ENCODE peak calls at places on chromosomes 4 and X, in eight cellular contexts. V, U, Z, F, P, L, I and N are unnamed samples.

GRCh38 chr4:183635333-183635732 is 23.7 kb downstream of the RWDD4 start:
- DNase-seq in V (no peak), U (no peak), Z (no peak), F (peak), P (no peak), L (no peak), I (no peak), N (no peak)

GRCh38 chr4:6925357-6925836 is 15.8 kb downstream of the TBC1D14 start:
- DNase-seq in V (no peak), U (no peak), Z (no peak), F (no peak), P (no peak), L (no peak), I (no peak), N (no peak)

GRCh38 chr4:156378053-156378665 is 424.5 kb upstream of the CTSO start:
- DNase-seq in V (no peak), U (no peak), Z (no peak), F (peak), P (peak), L (no peak), I (peak), N (no peak)

GRCh38 chr4:1855334-1856070 is 454 bp downstream of the LETM1 start:
- DNase-seq in V (no peak), U (peak), Z (no peak), F (peak), P (peak), L (peak), I (no peak), N (peak)

GRCh38 chr4:86595426-86595805 is 1.3 kb downstream of the PTPN13 start:
- DNase-seq in V (no peak), U (no peak), Z (peak), F (no peak), P (no peak), L (no peak), I (no peak), N (no peak)

GRCh38 chr4:8308144-8308543 is 38.6 kb downstream of the HTRA3 start:
- DNase-seq in V (no peak), U (no peak), Z (no peak), F (no peak), P (no peak), L (no peak), I (no peak), N (no peak)

GRCh38 chrX:19791562-19791961 is 95.8 kb downstream of the SH3KBP1 start:
- DNase-seq in V (no peak), U (no peak), Z (peak), F (no peak), P (no peak), L (no peak), I (peak), N (no peak)

GRCh38 chrX:17081969-17082368 is 135.5 kb downstream of the REPS2 start:
- DNase-seq in V (no peak), U (no peak), Z (no peak), F (no peak), P (no peak), L (no peak), I (no peak), N (no peak)

GRCh38 chr4:82201303-82201702 is 172.5 kb downstream of the HNRNPD start:
- DNase-seq in V (no peak), U (no peak), Z (no peak), F (no peak), P (no peak), L (no peak), I (peak), N (no peak)

GRCh38 chr4:121455285-121455684 is 74.5 kb upstream of the QRFPR start:
- DNase-seq in V (no peak), U (no peak), Z (no peak), F (no peak), P (no peak), L (no peak), I (no peak), N (no peak)

GRCh38 chr4:142452132-142452855 is 393.8 kb downstream of the INPP4B start:
- DNase-seq in V (no peak), U (no peak), Z (peak), F (no peak), P (no peak), L (no peak), I (no peak), N (no peak)

GRCh38 chrX:84336646-84337045 is 148.6 kb upstream of the RPS6KA6 start:
- DNase-seq in V (no peak), U (no peak), Z (no peak), F (no peak), P (no peak), L (no peak), I (no peak), N (no peak)

GRCh38 chr4:36420111-36420679 is 138.8 kb downstream of the DTHD1 start:
- DNase-seq in V (no peak), U (no peak), Z (no peak), F (no peak), P (no peak), L (no peak), I (no peak), N (no peak)
- TF ChIP-seq CTCF in V (no peak), U (no peak), Z (no peak), F (no peak), P (no peak), L (no peak), I (no peak), N (no peak)

GRCh38 chr4:40838742-40839141 is 89.0 kb downstream of the NSUN7 start:
- DNase-seq in V (no peak), U (no peak), Z (no peak), F (no peak), P (no peak), L (no peak), I (no peak), N (no peak)
- TF ChIP-seq CTCF in V (peak), U (peak), Z (no peak), F (no peak), P (no peak), L (no peak), I (peak), N (no peak)

GRCh38 chr4:72987741-72988729 is 81.5 kb downstream of the COX18 start:
- DNase-seq in V (no peak), U (no peak), Z (no peak), F (no peak), P (no peak), L (no peak), I (peak), N (no peak)
- TF ChIP-seq CTCF in V (no peak), U (no peak), Z (peak), F (no peak), P (no peak), L (no peak), I (peak), N (no peak)

GRCh38 chrX:145549476-145549875 is 268.2 kb upstream of the SLITRK2 start:
- DNase-seq in V (no peak), U (no peak), Z (no peak), F (no peak), P (no peak), L (no peak), I (no peak), N (no peak)

GRCh38 chrX:145552643-145553042 is 265.0 kb upstream of the SLITRK2 start:
- DNase-seq in V (no peak), U (no peak), Z (no peak), F (no peak), P (no peak), L (no peak), I (peak), N (no peak)
- TF ChIP-seq CTCF in V (no peak), U (peak), Z (no peak), F (no peak), P (no peak), L (no peak), I (no peak), N (no peak)

DNA sequence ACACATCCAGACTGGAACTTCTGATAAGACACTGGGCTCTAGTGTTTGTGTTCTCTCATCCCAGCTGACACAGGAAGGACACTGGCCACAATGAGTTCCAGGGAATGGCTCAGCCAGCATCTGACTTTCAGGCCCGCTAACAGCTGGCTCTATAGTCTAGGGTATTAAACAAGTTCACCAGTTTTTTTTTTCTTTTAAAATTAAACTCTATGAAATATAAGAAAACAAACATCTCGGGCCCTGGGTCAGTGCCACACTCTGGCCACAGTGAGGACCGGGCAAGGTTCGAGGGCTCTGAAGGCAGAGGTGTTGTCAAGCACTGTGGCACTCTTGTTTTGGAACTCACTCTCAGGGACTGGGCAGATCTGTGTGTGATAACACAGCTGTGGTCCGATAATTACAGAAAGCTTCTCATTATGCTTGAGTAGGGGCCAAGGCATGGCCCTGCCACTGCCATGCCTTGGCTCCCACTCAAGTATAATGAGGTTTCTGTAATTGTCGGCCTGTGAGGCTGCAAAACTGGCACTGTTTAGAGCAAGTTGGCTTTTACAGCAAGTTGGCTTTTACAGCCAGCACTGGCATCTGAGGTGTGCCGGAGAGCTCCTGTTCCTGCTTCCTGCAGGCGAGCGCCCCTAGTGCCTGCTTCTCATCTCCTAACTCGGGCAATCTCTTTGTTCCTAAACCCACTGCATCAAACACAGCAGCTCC is 62.8 kb downstream of the PPP1R2C start:
- DNase-seq in V (peak), U (peak), Z (no peak), F (peak), P (peak), L (no peak), I (peak), N (no peak)
- TF ChIP-seq CTCF in V (peak), U (peak), Z (no peak), F (peak), P (peak), L (no peak), I (peak), N (peak)